ENCODE peak calls at places on chromosomes 4 and X, in ten cellular contexts. F, U, X, N, B, Z, H, E, I and K are unnamed samples.

GRCh38 chr4:109009909-109010308 is 247.1 kb upstream of the ETNPPL start:
- DNase-seq in E (no peak), B (no peak), N (no peak), X (peak; percentile 82), U (no peak), F (no peak), Z (peak; percentile 49), I (no peak), H (peak; percentile 87), K (no peak)

GRCh38 chr4:120948382-120948781 is 25.9 kb upstream of the PRDM5 start:
- DNase-seq in X (peak; percentile 4), N (no peak), U (no peak), I (no peak), E (no peak), H (no peak), Z (no peak), B (no peak), F (no peak), K (no peak)

GRCh38 chr4:95181446-95182306 is 367.1 kb downstream of the UNC5C start:
- DNase-seq in N (no peak), B (peak; percentile 61), X (no peak), I (no peak), F (peak; percentile 1), Z (no peak), U (no peak), H (peak; percentile 69), E (no peak), K (no peak)

GRCh38 chr4:41546638-41547037 is 8.7 kb downstream of the LIMCH1 start:
- DNase-seq in N (no peak), E (no peak), X (no peak), F (no peak), H (no peak), Z (no peak), B (no peak), U (no peak), I (no peak), K (no peak)

GRCh38 chr4:52713456-52713937 is 37.7 kb downstream of the ERVMER34-1 start:
- DNase-seq in X (no peak), F (no peak), E (no peak), I (no peak), N (no peak), B (no peak), U (no peak), Z (no peak), H (peak; percentile 13), K (no peak)

GRCh38 chr4:176838611-176839411 is 46.1 kb upstream of the VEGFC start:
- DNase-seq in E (no peak), X (peak; percentile 84), H (peak; percentile 40), Z (no peak), U (no peak), I (no peak), F (no peak), N (no peak), B (no peak), K (no peak)

GRCh38 chrX:134246282-134246681 is 9.3 kb downstream of the CCDC160 start:
- DNase-seq in I (no peak), E (no peak), X (no peak), H (peak; percentile 30), N (no peak), Z (peak; percentile 46), F (no peak), U (no peak), B (no peak), K (no peak)

GRCh38 chrX:17846045-17846444 is 15.1 kb downstream of the RAI2 start:
- DNase-seq in I (no peak), N (no peak), F (no peak), H (no peak), Z (no peak), E (no peak), U (no peak), B (no peak), X (no peak), K (no peak)

GRCh38 chrX:47590984-47591383 is 8.7 kb downstream of the TIMP1 start:
- DNase-seq in Z (no peak), X (no peak), I (no peak), N (no peak), F (no peak), U (no peak), E (no peak), H (no peak), B (no peak), K (no peak)

GRCh38 chrX:38806054-38806389 is 4.8 kb downstream of the MID1IP1 start:
- DNase-seq in U (no peak), N (no peak), E (no peak), H (no peak), X (no peak), I (no peak), B (no peak), F (peak; percentile 9), Z (no peak), K (peak; percentile 20)

GRCh38 chr4:133146574-133147198 is 2.4 kb upstream of the PCDH10 start:
- DNase-seq in U (no peak), N (peak; percentile 45), H (peak; percentile 76), X (peak; percentile 58), Z (peak; percentile 46), E (peak; percentile 76), B (peak; percentile 36), F (no peak), I (no peak), K (no peak)

GRCh38 chr4:185559913-185560281 is 24.6 kb upstream of the PDLIM3 start:
- DNase-seq in E (no peak), U (no peak), Z (no peak), X (peak; percentile 43), B (no peak), H (peak; percentile 79), F (no peak), I (no peak), N (no peak), K (no peak)

GRCh38 chr4:57102050-57102564 is 8.1 kb downstream of the IGFBP7 start:
- DNase-seq in U (no peak), F (no peak), X (peak; percentile 99), B (no peak), Z (peak; percentile 83), N (no peak), E (no peak), I (no peak), H (peak; percentile 98), K (no peak)

GRCh38 chr4:160129439-160129838 is 1026.6 kb downstream of the RAPGEF2 start:
- DNase-seq in E (no peak), N (no peak), H (peak; percentile 40), Z (no peak), I (no peak), F (no peak), X (no peak), U (no peak), B (peak; percentile 14), K (no peak)

GRCh38 chr4:23889814-23890269 is at the start of gene PPARGC1A:
- DNase-seq in X (peak; percentile 39), F (no peak), B (peak; percentile 64), U (peak; percentile 62), N (peak; percentile 50), E (no peak), H (peak; percentile 39), Z (peak; percentile 67), I (peak; percentile 79), K (no peak)

GRCh38 chrX:51917600-51917999 is 24.2 kb downstream of the MAGED1 start:
- DNase-seq in U (no peak), I (no peak), X (no peak), B (no peak), Z (no peak), H (no peak), E (no peak), F (no peak), N (no peak), K (no peak)

GRCh38 chrX:154371771-154372300 is 2.6 kb downstream of the FLNA start:
- DNase-seq in E (no peak), I (no peak), B (no peak), F (no peak), N (no peak), X (no peak), U (no peak), H (no peak), Z (no peak), K (no peak)

GRCh38 chr4:38366451-38366850 is 297.5 kb upstream of the KLF3 start:
- DNase-seq in H (no peak), E (no peak), X (peak; percentile 55), F (no peak), B (no peak), U (no peak), Z (peak; percentile 21), I (no peak), N (no peak), K (no peak)

GRCh38 chr4:11197942-11198341 is 230.8 kb downstream of the HS3ST1 start:
- DNase-seq in N (no peak), E (no peak), I (no peak), X (no peak), F (no peak), H (no peak), U (no peak), B (no peak), Z (no peak), K (no peak)